ENCODE peak calls at places on chromosome 6, in eight cellular contexts. Q is GM06990, R is left ventricle myocardium inferior, N is tibial artery, J is adipocyte, L is K562, G is brain microvascular endothelial cell, I is fibroblast of lung. S is an unnamed sample.

GRCh38 chr6:37347177-37348145 is 6.3 kb upstream of the RNF8 start:
- DNase-seq in Q (no peak), I (no peak), L (no peak), R (no peak), J (no peak), N (no peak), G (no peak), S (no peak)

GRCh38 chr6:148374040-148374439 is 31.4 kb downstream of the SASH1 start:
- DNase-seq in I (no peak), N (no peak), R (no peak), J (no peak), G (no peak), L (no peak), Q (no peak), S (no peak)

GRCh38 chr6:127342946-127343752 is at the start of gene ECHDC1:
- DNase-seq in R (peak; percentile 56), J (peak; percentile 87), L (peak; percentile 88), I (peak; percentile 81), Q (peak; percentile 85), G (peak; percentile 54), N (peak; percentile 77), S (peak; percentile 33)

GRCh38 chr6:141167945-141168344 is 964.8 kb upstream of the GJE1 start:
- DNase-seq in N (no peak), R (no peak), Q (no peak), L (no peak), G (no peak), J (no peak), I (no peak), S (no peak)

GRCh38 chr6:9848094-9848493 is 566.8 kb downstream of the TFAP2A start:
- DNase-seq in L (no peak), R (no peak), G (no peak), J (no peak), N (no peak), Q (no peak), I (no peak), S (no peak)

GRCh38 chr6:157034433-157035230 is 257.5 kb downstream of the ARID1B start:
- DNase-seq in R (no peak), N (no peak), Q (no peak), L (peak; percentile 65), J (peak; percentile 73), G (no peak), I (peak; percentile 81), S (no peak)

GRCh38 chr6:11702039-11702795 is 76.4 kb downstream of the ADTRP start:
- DNase-seq in R (no peak), G (peak; percentile 60), I (no peak), Q (no peak), L (peak; percentile 23), N (no peak), J (peak; percentile 17), S (peak; percentile 39)

GRCh38 chr6:1311400-1312192 is at the start of gene FOXQ1:
- DNase-seq in I (peak; percentile 76), N (no peak), R (no peak), J (peak; percentile 62), L (no peak), G (no peak), Q (peak; percentile 24), S (no peak)

GRCh38 chr6:134436950-134437349 is 119.0 kb upstream of the SGK1 start:
- DNase-seq in I (peak; percentile 77), G (no peak), N (no peak), L (no peak), Q (no peak), R (no peak), J (peak; percentile 75), S (no peak)

GRCh38 chr6:37897321-37897720 is 77.8 kb downstream of the ZFAND3 start:
- DNase-seq in G (peak; percentile 52), I (peak; percentile 36), R (no peak), L (no peak), Q (no peak), J (no peak), N (no peak), S (no peak)

GRCh38 chr6:35047265-35048011 is 93.7 kb downstream of the TCP11 start:
- DNase-seq in Q (no peak), R (no peak), N (peak; percentile 77), L (no peak), J (peak; percentile 87), G (peak; percentile 36), I (peak; percentile 89), S (peak; percentile 65)

GRCh38 chr6:157235600-157236039 is 87.7 kb downstream of the TMEM242 start:
- DNase-seq in J (peak; percentile 81), I (peak; percentile 58), N (peak; percentile 89), Q (no peak), G (peak; percentile 37), R (peak; percentile 64), L (no peak), S (no peak)

GRCh38 chr6:113530769-113531168 is 326.4 kb upstream of the MARCKS start:
- DNase-seq in I (peak; percentile 69), G (peak; percentile 79), L (peak; percentile 9), N (no peak), J (peak; percentile 55), R (no peak), Q (no peak), S (peak; percentile 41)

GRCh38 chr6:162560891-162561290 is 166.7 kb downstream of the PRKN start:
- DNase-seq in J (no peak), Q (no peak), G (no peak), L (no peak), I (no peak), R (no peak), N (no peak), S (no peak)

GRCh38 chr6:32240686-32241085 is 16.8 kb upstream of the NOTCH4 start:
- DNase-seq in I (no peak), R (no peak), Q (no peak), J (no peak), G (no peak), L (no peak), N (no peak), S (no peak)

GRCh38 chr6:149387787-149388512 is 12.1 kb upstream of the SUMO4 start:
- DNase-seq in R (no peak), Q (no peak), I (no peak), G (no peak), N (no peak), L (no peak), J (no peak), S (no peak)

GRCh38 chr6:129938242-129939020 is 77.3 kb upstream of the TMEM244 start:
- DNase-seq in R (no peak), Q (no peak), L (no peak), I (no peak), N (no peak), G (no peak), J (no peak), S (no peak)

GRCh38 chr6:158631678-158632537 is 12.6 kb downstream of the DYNLT1 start:
- DNase-seq in G (peak; percentile 96), Q (no peak), L (peak; percentile 90), N (peak; percentile 88), J (peak; percentile 30), R (peak; percentile 84), I (peak; percentile 90), S (no peak)

GRCh38 chr6:37695857-37696219 is 1.8 kb downstream of the MDGA1 start:
- DNase-seq in J (peak; percentile 42), Q (no peak), I (no peak), N (no peak), G (no peak), L (no peak), R (no peak), S (no peak)

GRCh38 chr6:159829515-159829914 is 29.4 kb downstream of the PNLDC1 start:
- DNase-seq in I (no peak), N (no peak), L (no peak), G (no peak), J (no peak), R (no peak), Q (no peak), S (no peak)

GRCh38 chr6:39040080-39040673 is 8.4 kb upstream of the GLP1R start:
- DNase-seq in G (no peak), J (no peak), I (no peak), N (peak; percentile 15), R (no peak), L (no peak), Q (no peak), S (no peak)

GRCh38 chr6:151389640-151390275 is 1.6 kb downstream of the ZBTB2 start:
- DNase-seq in Q (no peak), I (peak; percentile 78), G (peak; percentile 50), L (peak; percentile 66), J (peak; percentile 84), N (peak; percentile 83), R (peak; percentile 70), S (peak; percentile 57)

GRCh38 chr6:84072452-84072997 is 39.0 kb downstream of the MRAP2 start:
- DNase-seq in Q (no peak), J (no peak), I (no peak), R (no peak), N (no peak), L (no peak), G (no peak), S (no peak)

DNA sequence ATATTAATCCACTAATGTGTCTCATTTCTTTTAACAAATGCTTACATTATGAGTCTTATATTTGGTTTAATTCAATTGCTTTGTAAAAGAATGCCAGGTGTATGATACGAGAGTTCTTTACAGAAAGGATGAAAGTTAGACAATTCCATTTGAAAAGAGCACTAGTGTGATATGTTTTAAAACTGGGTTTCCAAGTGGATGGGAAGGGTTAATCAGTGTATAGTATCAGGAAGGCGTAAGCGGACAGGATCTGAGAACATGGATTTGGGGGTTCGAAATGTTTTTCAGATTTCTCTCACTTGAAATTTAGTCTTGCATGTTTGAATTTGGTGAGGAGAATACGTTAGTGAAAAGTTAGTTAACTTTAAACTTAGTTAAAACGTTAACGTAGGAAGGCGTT is 2.6 kb downstream of the FOXO3 start:
- DNase-seq in L (no peak), I (peak; percentile 21), Q (no peak), N (no peak), R (no peak), G (no peak), J (no peak), S (no peak)
- H3K4me3 ChIP-seq in L (no peak overlapping the region), I (peak overlapping the region; percentile 97), Q (peak overlapping the region; percentile 18), N (peak overlapping the region; percentile 97), R (peak overlapping the region; percentile 88), G (peak overlapping the region; percentile 85), J (peak overlapping the region; percentile 93), S (peak overlapping the region; percentile 91)

GRCh38 chr6:45423901-45424627 is 46.3 kb upstream of the SUPT3H start:
- DNase-seq in G (no peak), Q (no peak), L (no peak), R (peak; percentile 22), J (no peak), N (peak; percentile 68), I (no peak), S (no peak)
- H3K4me3 ChIP-seq in G (peak overlapping the region; percentile 98), Q (no peak overlapping the region), L (no peak overlapping the region), R (peak overlapping the region; percentile 75), J (peak overlapping the region; percentile 96), N (peak overlapping the region; percentile 59), I (peak overlapping the region; percentile 84), S (peak overlapping the region; percentile 94)

GRCh38 chr6:28673417-28673799 is 147.7 kb downstream of the GPX5 start:
- DNase-seq in Q (no peak), N (no peak), I (no peak), G (no peak), R (no peak), J (no peak), L (no peak), S (no peak)
- H3K4me3 ChIP-seq in Q (no peak overlapping the region), N (no peak overlapping the region), I (no peak overlapping the region), G (no peak overlapping the region), R (peak overlapping the region; percentile 36), J (no peak overlapping the region), L (no peak overlapping the region), S (no peak overlapping the region)

GRCh38 chr6:105135907-105136432 is 43.8 kb downstream of the POPDC3 start:
- DNase-seq in J (peak; percentile 39), R (no peak), I (peak; percentile 24), N (no peak), Q (no peak), L (no peak), G (peak; percentile 2), S (no peak)
- H3K4me3 ChIP-seq in J (peak overlapping the region; percentile 88), R (peak overlapping the region; percentile 90), I (peak overlapping the region; percentile 70), N (peak overlapping the region; percentile 82), Q (no peak overlapping the region), L (no peak overlapping the region), G (peak overlapping the region; percentile 77), S (peak overlapping the region; percentile 81)

S was measured in skeletal muscle cell.